ENCODE peak calls at places on chromosome 11, in seven cellular contexts. O is GM03348, L is caudate nucleus, Y is ELR, W is astrocyte of the hippocampus, G is EH, E is GM23338. M is an unnamed sample.

GRCh38 chr11:45151362-45151982 is 5.0 kb downstream of the PRDM11 start:
- DNase-seq in O (no peak), L (no peak), Y (no peak), W (no peak), G (no peak), E (no peak), M (no peak)

GRCh38 chr11:65573391-65574146 is 1.2 kb downstream of the FAM89B start:
- DNase-seq in O (no peak), L (no peak), Y (no peak), W (no peak), G (no peak), E (no peak), M (no peak)

GRCh38 chr11:11860103-11860979 is 18.6 kb downstream of the USP47 start:
- DNase-seq in O (no peak), L (no peak), Y (peak), W (no peak), G (peak), E (no peak), M (no peak)

GRCh38 chr11:74713686-74714085 is 17.5 kb downstream of the CHRDL2 start:
- DNase-seq in O (no peak), L (no peak), Y (no peak), W (no peak), G (no peak), E (no peak), M (no peak)

GRCh38 chr11:96567667-96568066 is 177.9 kb downstream of the JRKL start:
- DNase-seq in O (no peak), L (no peak), Y (no peak), W (no peak), G (no peak), E (peak), M (no peak)

GRCh38 chr11:19228956-19229355 is 11.8 kb downstream of the E2F8 start:
- DNase-seq in O (no peak), L (no peak), Y (no peak), W (no peak), G (no peak), E (no peak), M (no peak)

GRCh38 chr11:353315-353857 is 15.9 kb upstream of the B4GALNT4 start:
- DNase-seq in O (peak), L (no peak), Y (peak), W (peak), G (peak), E (peak), M (peak)

GRCh38 chr11:44047298-44047697 is 483 bp upstream of the ACCSL start:
- DNase-seq in O (no peak), L (no peak), Y (no peak), W (no peak), G (no peak), E (no peak), M (no peak)

GRCh38 chr11:46367244-46367915 is 14.1 kb upstream of the MDK start:
- DNase-seq in O (peak), L (peak), Y (peak), W (peak), G (peak), E (peak), M (no peak)